ENCODE peak calls at places on chromosome 2, in six cellular contexts. N is thoracic aorta, U is cardiac fibroblast, E is heart left ventricle, A is kidney epithelial cell, X is choroid plexus epithelial cell. C is an unnamed sample.

GRCh38 chr2:167783266-167784070 is 463.9 kb downstream of the STK39 start:
- DNase-seq in N (no peak), X (peak), U (no peak), A (peak), E (no peak), C (no peak)

GRCh38 chr2:161049571-161049970 is 110.7 kb upstream of the TANK start:
- DNase-seq in A (no peak), N (no peak), E (no peak), U (no peak), X (no peak), C (no peak)

GRCh38 chr2:188529710-188530109 is 238.0 kb downstream of the GULP1 start:
- DNase-seq in A (no peak), X (no peak), U (no peak), E (no peak), N (no peak), C (no peak)

GRCh38 chr2:43402452-43402937 is 176.1 kb upstream of the ZFP36L2 start:
- DNase-seq in E (no peak), A (no peak), N (no peak), X (no peak), U (no peak), C (no peak)

GRCh38 chr2:10235099-10235908 is 67.4 kb upstream of the HPCAL1 start:
- DNase-seq in U (peak), X (no peak), N (no peak), E (no peak), A (no peak), C (peak)

GRCh38 chr2:232988444-232988843 is 24.6 kb downstream of the NGEF start:
- DNase-seq in E (no peak), U (peak), X (peak), A (peak), N (peak), C (peak)

GRCh38 chr2:223762853-223763252 is 74.5 kb downstream of the AP1S3 start:
- DNase-seq in A (no peak), E (no peak), U (peak), X (peak), N (no peak), C (no peak)

GRCh38 chr2:186031229-186031628 is 292.6 kb downstream of the FSIP2 start:
- DNase-seq in E (no peak), U (no peak), N (no peak), A (no peak), X (no peak), C (no peak)

GRCh38 chr2:29963972-29964570 is 42.7 kb upstream of the ALK start:
- DNase-seq in N (no peak), U (no peak), E (no peak), A (no peak), X (no peak), C (no peak)

GRCh38 chr2:46393865-46394264 is 85.5 kb upstream of the TMEM247 start:
- DNase-seq in U (no peak), A (no peak), N (no peak), X (no peak), E (no peak), C (no peak)

GRCh38 chr2:181306785-181307184 is 150.4 kb upstream of the ITGA4 start:
- DNase-seq in X (peak), E (no peak), A (no peak), U (no peak), N (no peak), C (no peak)

GRCh38 chr2:241576293-241576654 is 17.7 kb downstream of the BOK start:
- DNase-seq in U (no peak), X (no peak), N (no peak), E (no peak), A (no peak), C (no peak)

GRCh38 chr2:235300368-235301201 is 193.3 kb upstream of the AGAP1 start:
- DNase-seq in E (no peak), U (peak), X (peak), N (no peak), A (peak), C (no peak)

GRCh38 chr2:40225670-40226069 is 226.2 kb downstream of the SLC8A1 start:
- DNase-seq in N (no peak), X (no peak), A (no peak), U (no peak), E (no peak), C (no peak)

GRCh38 chr2:68413466-68413865 is 48.4 kb downstream of the PLEK start:
- DNase-seq in N (no peak), E (no peak), U (no peak), A (no peak), X (no peak), C (no peak)

GRCh38 chr2:68414452-68414851 is 49.4 kb downstream of the PLEK start:
- DNase-seq in N (no peak), U (no peak), E (no peak), A (no peak), X (no peak), C (no peak)

GRCh38 chr2:68416081-68416675 is 50.9 kb downstream of the FBXO48 start:
- DNase-seq in X (no peak), E (no peak), N (no peak), U (no peak), A (no peak), C (no peak)

GRCh38 chr2:68414862-68415261 is 49.8 kb downstream of the PLEK start:
- DNase-seq in N (no peak), U (no peak), E (no peak), X (no peak), A (no peak), C (no peak)

GRCh38 chr2:68415521-68415920 is 50.4 kb downstream of the PLEK start:
- DNase-seq in U (no peak), X (no peak), E (no peak), N (no peak), A (no peak), C (no peak)
- H3K4me3 ChIP-seq in U (no peak), X (no peak), E (no peak), N (no peak), A (no peak), C (no peak)

GRCh38 chr2:128752691-128753263 is 434.1 kb upstream of the HS6ST1 start:
- DNase-seq in U (no peak), E (no peak), X (no peak), A (no peak), N (no peak), C (no peak)
- H3K4me3 ChIP-seq in U (no peak), E (no peak), X (no peak), A (no peak), N (no peak), C (no peak)

DNA sequence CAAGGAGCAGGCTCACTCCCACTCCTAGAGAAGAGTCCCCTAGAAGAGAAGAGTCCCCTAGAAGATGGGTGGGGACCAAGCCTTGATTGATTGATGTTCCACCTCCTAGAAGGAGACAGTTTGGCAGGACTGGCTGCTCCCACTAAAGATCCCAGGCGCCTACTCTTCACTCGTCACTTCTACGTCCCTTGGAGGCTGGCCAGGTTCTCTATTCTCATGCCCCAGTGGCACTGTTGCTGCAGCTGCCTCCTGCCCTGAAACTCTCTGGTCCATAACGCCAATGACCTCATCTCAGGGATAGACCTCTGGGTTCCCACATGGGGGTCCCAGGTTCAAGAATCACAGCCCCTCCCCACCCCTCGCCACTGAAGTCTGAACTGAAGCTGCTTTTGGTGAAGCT is 2.5 kb upstream of the SP140L start:
- DNase-seq in N (no peak), X (no peak), E (no peak), U (no peak), A (no peak), C (no peak)
- H3K4me3 ChIP-seq in N (no peak), X (no peak), E (no peak), U (no peak), A (no peak), C (no peak)

DNA sequence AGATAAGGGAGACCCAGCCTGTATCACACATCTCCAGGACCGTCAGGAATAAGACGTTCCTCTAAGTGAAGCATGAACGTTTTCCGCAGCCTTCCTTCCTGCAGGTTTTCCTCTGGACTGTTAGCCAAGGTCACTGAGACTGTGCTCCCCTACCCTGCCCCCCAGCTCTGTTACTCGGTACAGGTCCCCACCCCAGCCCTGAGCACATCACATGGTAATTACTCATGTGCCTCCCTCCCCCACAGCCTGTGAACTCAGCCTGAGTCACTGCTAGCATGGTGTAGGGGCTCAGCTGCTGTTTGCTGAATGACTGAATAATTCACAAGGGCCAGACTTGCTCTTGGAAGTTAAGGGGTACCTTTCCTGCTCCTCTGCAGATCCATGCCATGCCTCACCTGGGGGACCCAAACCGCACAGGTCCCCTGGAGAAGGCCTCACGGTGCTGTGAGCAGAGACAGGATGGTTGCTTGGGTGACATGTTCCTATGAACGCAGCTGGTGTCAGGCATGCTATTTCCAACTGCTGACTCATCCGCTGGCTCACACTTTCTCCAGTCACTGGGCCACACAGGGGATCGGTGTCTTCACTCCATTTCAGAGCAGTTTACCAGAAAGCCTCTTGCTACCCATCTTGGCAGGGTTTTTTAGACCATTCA is 88.2 kb downstream of the PLB1 start:
- DNase-seq in U (peak), N (peak), A (peak), E (peak), X (peak), C (peak)
- H3K4me3 ChIP-seq in U (no peak), N (peak), A (no peak), E (no peak), X (peak), C (no peak)

DNA sequence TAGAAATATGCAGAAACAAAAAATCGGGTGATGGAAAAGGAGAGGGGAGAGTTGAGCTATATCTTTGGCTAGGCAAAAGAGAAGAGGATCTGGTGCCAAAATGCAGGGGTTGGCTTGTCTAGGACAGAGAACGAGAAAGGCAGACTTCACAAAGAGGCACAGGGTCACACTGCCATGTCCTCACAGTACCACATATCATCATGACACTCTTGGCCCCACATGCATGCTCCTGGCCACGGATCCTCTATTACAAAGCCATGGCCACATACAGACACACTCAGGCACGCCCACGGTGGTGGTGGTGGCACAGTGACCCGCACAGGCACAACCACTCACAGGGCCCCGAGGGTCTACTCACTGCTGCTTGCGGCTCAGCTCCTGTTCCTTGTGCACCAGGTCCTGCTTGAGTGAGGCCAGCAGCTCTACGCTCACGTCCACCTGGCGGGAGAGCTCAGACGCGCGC is 15.9 kb downstream of the FBXO41 start:
- DNase-seq in A (no peak), N (no peak), U (no peak), E (no peak), X (no peak), C (no peak)
- H3K4me3 ChIP-seq in A (peak), N (peak), U (no peak), E (no peak), X (no peak), C (no peak)

GRCh38 chr2:9139491-9140443 is 66.8 kb upstream of the ASAP2 start:
- DNase-seq in U (peak), A (no peak), E (peak), N (no peak), X (peak), C (peak)

GRCh38 chr2:9140570-9141378 is 65.8 kb upstream of the ASAP2 start:
- DNase-seq in N (no peak), U (no peak), E (no peak), A (no peak), X (peak), C (no peak)

GRCh38 chr2:9135804-9136558 is 70.6 kb upstream of the ASAP2 start:
- DNase-seq in A (no peak), E (no peak), U (no peak), N (no peak), X (peak), C (no peak)

GRCh38 chr2:9138507-9139085 is 68.0 kb upstream of the ASAP2 start:
- DNase-seq in E (no peak), U (no peak), X (no peak), A (no peak), N (no peak), C (no peak)

GRCh38 chr2:9136997-9137819 is 69.4 kb upstream of the ASAP2 start:
- DNase-seq in X (no peak), A (no peak), E (no peak), U (no peak), N (no peak), C (no peak)
- H3K4me3 ChIP-seq in X (no peak), A (no peak), E (peak), U (no peak), N (peak), C (no peak)

GRCh38 chr2:159614534-159615186 is 1.7 kb downstream of the BAZ2B start:
- DNase-seq in N (no peak), X (no peak), U (no peak), E (no peak), A (no peak), C (peak)

GRCh38 chr2:159617651-159618050 is 1.3 kb upstream of the BAZ2B start:
- DNase-seq in U (peak), E (no peak), N (no peak), A (no peak), X (peak), C (no peak)

GRCh38 chr2:159615936-159616733 is at the start of gene BAZ2B:
- DNase-seq in U (peak), N (peak), X (peak), E (no peak), A (peak), C (peak)

GRCh38 chr2:159615187-159615935 is 987 bp downstream of the BAZ2B start:
- DNase-seq in X (peak), N (peak), U (peak), A (peak), E (peak), C (peak)

GRCh38 chr2:159617080-159617479 is 732 bp upstream of the BAZ2B start:
- DNase-seq in X (no peak), N (no peak), A (no peak), E (no peak), U (no peak), C (no peak)
- H3K4me3 ChIP-seq in X (peak), N (peak), A (peak), E (peak), U (peak), C (peak)

DNA sequence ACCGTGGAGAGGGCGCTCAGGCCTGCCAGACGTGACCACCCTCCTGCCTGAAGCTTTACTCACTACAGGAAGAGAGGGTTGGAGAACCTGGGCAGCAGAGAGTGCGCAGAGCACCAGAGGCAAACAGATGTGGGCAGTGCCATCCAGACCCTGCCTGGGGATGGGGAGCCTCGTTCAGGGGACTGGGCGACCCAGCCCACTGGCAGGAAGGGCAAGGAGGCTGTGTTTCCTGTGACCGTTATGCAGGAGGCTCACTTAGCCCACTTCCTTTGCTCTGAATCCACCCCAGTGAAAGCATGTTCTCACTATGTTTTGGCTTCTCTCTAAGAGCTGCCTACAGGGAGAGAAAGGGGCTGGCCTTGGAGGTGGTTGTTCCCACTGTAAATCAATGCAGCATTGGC is 23.1 kb upstream of the ACKR3 start:
- DNase-seq in U (no peak), A (no peak), X (no peak), E (no peak), N (no peak), C (no peak)
- H3K4me3 ChIP-seq in U (no peak), A (no peak), X (no peak), E (no peak), N (no peak), C (no peak)

DNA sequence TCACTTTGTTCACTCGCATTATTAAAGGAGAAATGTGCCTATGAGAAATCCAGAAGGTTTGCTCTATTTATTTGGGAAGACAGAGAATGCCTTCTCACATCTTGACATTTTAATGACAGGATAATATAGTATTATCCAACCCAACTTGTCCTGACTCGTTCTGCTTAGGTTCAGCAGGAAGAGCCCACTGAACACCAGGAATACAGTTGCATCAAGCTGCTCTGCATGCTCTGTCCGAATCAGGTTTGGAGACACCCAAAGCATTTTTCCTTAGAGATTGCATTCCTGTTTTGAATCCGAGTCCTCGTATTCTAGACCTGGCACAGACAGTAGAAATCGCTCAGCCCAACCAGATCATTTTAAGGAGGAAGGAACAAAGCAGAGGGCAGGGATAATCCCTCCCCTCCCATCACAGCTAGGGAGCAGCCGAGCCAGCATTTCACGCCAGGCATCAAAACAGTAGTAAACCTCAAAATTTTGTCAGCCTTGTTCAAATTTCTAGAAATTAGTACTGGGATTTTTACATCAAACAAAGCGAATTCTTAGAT is 837.4 kb upstream of the ID2 start:
- DNase-seq in E (no peak), A (no peak), X (no peak), N (no peak), U (no peak), C (no peak)
- H3K4me3 ChIP-seq in E (no peak), A (no peak), X (no peak), N (no peak), U (no peak), C (no peak)

C was measured in pancreas.